ENCODE peak calls at places on chromosomes 2 and 18, in eight cellular contexts. W is pancreas, S is tibial nerve, F is psoas muscle, N is left ventricle myocardium inferior, K is K562, I is RWPE1, A is lower lobe of right lung. H is an unnamed sample.

GRCh38 chr2:226511327-226511726 is 288.3 kb downstream of the IRS1 start:
- DNase-seq in S (no peak), K (no peak), I (no peak), F (no peak), N (no peak), W (no peak), A (no peak), H (no peak)

GRCh38 chr2:142130111-142131015 is 453 bp downstream of the LRP1B start:
- DNase-seq in S (peak; percentile 19), I (peak; percentile 26), W (peak; percentile 58), A (peak; percentile 75), K (no peak), F (peak; percentile 65), N (peak; percentile 15), H (peak; percentile 39)

GRCh38 chr2:33372940-33373553 is 103.4 kb upstream of the RASGRP3 start:
- DNase-seq in K (peak; percentile 43), W (no peak), F (no peak), N (no peak), S (no peak), A (no peak), I (peak; percentile 60), H (no peak)

GRCh38 chr2:23596316-23596885 is 211.4 kb downstream of the KLHL29 start:
- DNase-seq in I (no peak), A (no peak), K (no peak), W (no peak), F (peak; percentile 79), S (no peak), N (no peak), H (no peak)

GRCh38 chr2:234975611-234976010 is 23.8 kb downstream of the SH3BP4 start:
- DNase-seq in W (no peak), S (no peak), I (no peak), N (no peak), K (no peak), A (no peak), F (peak; percentile 1), H (no peak)

GRCh38 chr2:144679942-144680341 is 160.0 kb upstream of the ZEB2 start:
- DNase-seq in K (no peak), I (no peak), S (no peak), A (no peak), F (no peak), N (no peak), W (no peak), H (no peak)

GRCh38 chr2:43831438-43832294 is 7.0 kb downstream of the ABCG5 start:
- DNase-seq in N (no peak), S (no peak), I (no peak), A (no peak), K (no peak), W (no peak), F (no peak), H (no peak)

GRCh38 chr2:85796549-85797262 is 42.9 kb downstream of the ATOH8 start:
- DNase-seq in N (peak; percentile 65), S (no peak), F (peak; percentile 63), A (no peak), I (no peak), K (no peak), W (no peak), H (peak; percentile 46)

GRCh38 chr2:63023444-63023843 is 27.2 kb upstream of the OTX1 start:
- DNase-seq in N (no peak), A (no peak), W (no peak), I (no peak), F (no peak), K (peak; percentile 29), S (no peak), H (no peak)

GRCh38 chr2:180571559-180571958 is 408.8 kb upstream of the UBE2E3 start:
- DNase-seq in S (no peak), W (no peak), N (no peak), A (no peak), F (no peak), K (no peak), I (no peak), H (no peak)

GRCh38 chr2:197873293-197873701 is 68.9 kb downstream of the PLCL1 start:
- DNase-seq in N (no peak), K (no peak), S (no peak), A (no peak), I (no peak), F (no peak), W (no peak), H (no peak)

GRCh38 chr2:45851576-45852304 is 200.3 kb downstream of the PRKCE start:
- DNase-seq in W (no peak), K (no peak), F (no peak), A (no peak), N (no peak), S (no peak), I (peak; percentile 86), H (peak; percentile 5)

GRCh38 chr2:231716641-231717280 is 8.4 kb downstream of the PTMA start:
- DNase-seq in W (no peak), N (no peak), S (no peak), F (peak; percentile 51), K (no peak), A (no peak), I (no peak), H (no peak)

DNA sequence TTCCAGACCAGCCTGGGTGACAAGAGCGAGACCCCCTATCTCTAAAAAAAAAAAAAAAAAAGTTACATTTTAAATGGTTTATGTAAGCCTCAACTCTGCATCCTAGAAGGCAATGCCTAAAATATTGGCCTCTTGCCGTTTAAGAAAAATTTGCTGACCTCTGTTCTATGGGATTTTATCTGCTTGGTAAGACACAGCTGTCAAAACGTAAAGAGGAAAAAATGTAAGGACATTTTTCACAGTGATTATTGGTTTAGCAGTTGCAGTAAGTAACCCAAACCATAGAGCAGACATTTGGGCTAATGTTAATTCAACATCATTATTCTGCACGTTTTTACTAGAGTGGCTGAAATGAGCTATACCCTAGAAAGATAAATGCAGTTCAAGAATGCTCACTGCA is 14.4 kb upstream of the E2F6 start:
- DNase-seq in N (no peak), I (no peak), K (no peak), S (no peak), W (no peak), A (no peak), F (no peak), H (no peak)
- H3K27ac ChIP-seq in N (no peak overlapping the region), I (no peak overlapping the region), K (no peak overlapping the region), S (no peak overlapping the region), W (no peak overlapping the region), A (no peak overlapping the region), F (no peak overlapping the region), H (no peak overlapping the region)

DNA sequence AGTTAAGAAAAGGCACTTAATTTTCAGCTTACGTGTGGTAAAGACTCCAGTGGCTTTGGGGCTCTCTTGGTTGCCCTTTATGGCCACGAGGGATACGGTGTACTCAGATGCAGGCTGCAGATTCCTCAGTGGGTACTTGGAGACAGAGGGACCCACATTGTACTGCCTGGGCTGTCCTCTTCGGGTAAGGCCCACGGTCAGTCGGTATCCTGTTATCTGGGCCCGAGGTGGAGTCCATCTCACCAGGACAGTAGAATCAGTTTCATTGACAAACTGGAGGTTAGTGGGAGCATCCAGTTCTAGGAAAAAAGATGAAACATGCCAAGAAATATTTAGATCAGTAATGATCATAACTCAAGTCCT is 31.5 kb downstream of the FN1 start:
- DNase-seq in F (no peak), S (no peak), A (no peak), N (no peak), I (no peak), K (no peak), W (no peak), H (no peak)
- H3K27ac ChIP-seq in F (no peak overlapping the region), S (no peak overlapping the region), A (no peak overlapping the region), N (no peak overlapping the region), I (no peak overlapping the region), K (no peak overlapping the region), W (no peak overlapping the region), H (no peak overlapping the region)

GRCh38 chr2:157468931-157469708 is 25.2 kb upstream of the CYTIP start:
- DNase-seq in S (no peak), K (no peak), F (no peak), I (peak; percentile 13), N (no peak), A (no peak), W (no peak), H (no peak)
- H3K27ac ChIP-seq in S (peak overlapping the region; percentile 66), K (no peak overlapping the region), F (peak overlapping the region; percentile 43), I (no peak overlapping the region), N (no peak overlapping the region), A (peak overlapping the region; percentile 83), W (no peak overlapping the region), H (no peak overlapping the region)

DNA sequence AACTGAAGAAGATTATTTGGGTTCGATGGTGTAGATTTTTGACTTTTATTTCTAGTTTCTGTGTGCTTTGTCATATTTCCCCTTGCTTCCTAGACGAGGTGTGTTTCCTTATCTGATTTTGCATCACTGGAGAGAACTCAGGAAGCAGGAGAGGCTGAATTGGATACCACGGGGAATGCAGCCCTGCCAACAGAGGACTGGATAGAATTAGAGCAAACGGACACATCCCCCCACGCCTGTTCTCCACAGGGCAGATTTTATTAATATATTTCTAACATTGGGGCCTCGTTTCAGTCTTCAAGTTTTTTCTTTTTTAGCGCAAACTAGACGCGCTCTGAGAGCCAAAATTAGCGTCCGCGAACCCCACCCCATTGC is 678 bp upstream of the VAPA start:
- DNase-seq in K (no peak), F (no peak), N (no peak), W (no peak), S (no peak), A (no peak), I (no peak), H (no peak)
- H3K27ac ChIP-seq in K (peak overlapping the region; percentile 97), F (peak overlapping the region; percentile 99), N (peak overlapping the region; percentile 100), W (peak overlapping the region; percentile 93), S (peak overlapping the region; percentile 100), A (peak overlapping the region; percentile 98), I (peak overlapping the region; percentile 97), H (peak overlapping the region; percentile 98)

GRCh38 chr2:69827796-69828540 is 1.5 kb upstream of the GMCL1 start:
- DNase-seq in W (no peak), F (no peak), S (no peak), N (no peak), A (no peak), K (no peak), I (no peak), H (no peak)
- H3K27ac ChIP-seq in W (no peak overlapping the region), F (no peak overlapping the region), S (no peak overlapping the region), N (no peak overlapping the region), A (no peak overlapping the region), K (peak overlapping the region; percentile 93), I (no peak overlapping the region), H (no peak overlapping the region)

GRCh38 chr2:25381502-25381901 is 39.8 kb upstream of the DNMT3A start:
- DNase-seq in F (no peak), I (no peak), S (no peak), A (no peak), W (no peak), N (no peak), K (no peak), H (no peak)
- H3K27ac ChIP-seq in F (peak overlapping the region; percentile 46), I (no peak overlapping the region), S (no peak overlapping the region), A (no peak overlapping the region), W (no peak overlapping the region), N (no peak overlapping the region), K (no peak overlapping the region), H (no peak overlapping the region)

H was measured in substantia nigra.